ENCODE peak calls at places on chromosome 16, in six cellular contexts. R is GM12878, C is A549, A is upper lobe of left lung, U is HepG2, Y is K562. J is an unnamed sample.

GRCh38 chr16:88705746-88706287 is 391 bp downstream of the RNF166 start:
- ATAC-seq in A (no peak), U (peak; percentile 2), C (peak; percentile 2), Y (peak; percentile 31), R (no peak), J (peak; percentile 54)

GRCh38 chr16:5505093-5505887 is 407.7 kb upstream of the EEF2KMT start:
- ATAC-seq in U (no peak), A (no peak), R (no peak), C (no peak), Y (no peak), J (no peak)

GRCh38 chr16:10612649-10613179 is 32.3 kb upstream of the EMP2 start:
- ATAC-seq in U (no peak), Y (no peak), C (no peak), A (no peak), R (no peak), J (no peak)

GRCh38 chr16:62066747-62067146 is 30.5 kb upstream of the CDH8 start:
- ATAC-seq in Y (no peak), R (no peak), U (no peak), C (no peak), A (no peak), J (no peak)

GRCh38 chr16:48025359-48025758 is 130.4 kb downstream of the ABCC12 start:
- ATAC-seq in U (no peak), A (no peak), C (no peak), R (no peak), Y (no peak), J (no peak)

GRCh38 chr16:4788489-4788889 is 344 bp upstream of the SEPTIN12 start:
- ATAC-seq in A (no peak), Y (peak; percentile 24), C (peak; percentile 51), R (no peak), U (peak; percentile 55), J (no peak)

GRCh38 chr16:54284319-54284930 is 2.2 kb downstream of the IRX3 start:
- ATAC-seq in Y (no peak), U (peak; percentile 26), C (no peak), R (no peak), A (no peak), J (no peak)

GRCh38 chr16:87160752-87161337 is 156.3 kb downstream of the C16orf95 start:
- ATAC-seq in A (peak; percentile 23), C (no peak), R (no peak), U (no peak), Y (no peak), J (no peak)

GRCh38 chr16:2769675-2770056 is 7.4 kb downstream of the ELOB start:
- ATAC-seq in A (peak; percentile 65), C (peak; percentile 43), Y (peak; percentile 1), R (peak; percentile 3), U (peak; percentile 4), J (peak; percentile 44)

GRCh38 chr16:70494777-70495176 is 28.6 kb downstream of the COG4 start:
- ATAC-seq in A (no peak), Y (no peak), R (peak; percentile 57), U (no peak), C (no peak), J (no peak)

GRCh38 chr16:26550111-26550610 is 516.6 kb upstream of the C16orf82 start:
- ATAC-seq in R (no peak), Y (no peak), U (no peak), C (no peak), A (no peak), J (no peak)

GRCh38 chr16:86604436-86605220 is 26.3 kb downstream of the FOXL1 start:
- ATAC-seq in Y (peak; percentile 78), R (peak; percentile 74), A (no peak), U (peak; percentile 33), C (no peak), J (no peak)

GRCh38 chr16:10480151-10480550 is 94.3 kb downstream of the ATF7IP2 start:
- ATAC-seq in A (no peak), C (no peak), U (no peak), R (no peak), Y (no peak), J (no peak)

GRCh38 chr16:21277045-21277926 is 804 bp downstream of the CRYM start:
- ATAC-seq in A (no peak), R (no peak), Y (peak; percentile 44), U (peak; percentile 10), C (peak; percentile 20), J (no peak)

GRCh38 chr16:83040174-83040573 is 413.4 kb downstream of the CDH13 start:
- ATAC-seq in Y (no peak), U (no peak), R (no peak), C (no peak), A (no peak), J (no peak)

GRCh38 chr16:27363246-27363632 is 38.7 kb upstream of the IL21R start:
- ATAC-seq in Y (no peak), U (no peak), R (no peak), A (no peak), C (no peak), J (no peak)

GRCh38 chr16:5036228-5037156 is 2.8 kb upstream of the NAGPA start:
- ATAC-seq in C (peak; percentile 24), U (peak; percentile 27), R (no peak), Y (peak; percentile 22), A (no peak), J (no peak)

GRCh38 chr16:10870137-10870776 is 6.7 kb upstream of the CIITA start:
- ATAC-seq in U (peak; percentile 67), Y (no peak), C (no peak), R (peak; percentile 59), A (no peak), J (no peak)

GRCh38 chr16:66207139-66207863 is 159.2 kb upstream of the CDH5 start:
- ATAC-seq in U (no peak), A (peak; percentile 32), C (no peak), Y (no peak), R (no peak), J (peak; percentile 36)

GRCh38 chr16:20899503-20900298 is 457 bp downstream of the DCUN1D3 start:
- ATAC-seq in A (peak; percentile 6), R (peak; percentile 1), U (peak; percentile 65), C (peak; percentile 26), Y (peak; percentile 1), J (peak; percentile 0)

GRCh38 chr16:72952404-72953301 is 95.3 kb downstream of the ZFHX3 start:
- ATAC-seq in Y (no peak), C (no peak), R (no peak), U (no peak), A (no peak), J (no peak)

GRCh38 chr16:25155553-25156460 is 44.3 kb downstream of the LCMT1 start:
- ATAC-seq in R (no peak), A (no peak), U (peak; percentile 82), C (no peak), Y (no peak), J (no peak)

GRCh38 chr16:49821156-49821555 is 34.8 kb downstream of the ZNF423 start:
- ATAC-seq in A (no peak), U (no peak), Y (no peak), C (no peak), R (no peak), J (no peak)

GRCh38 chr16:6642271-6642670 is 690.4 kb upstream of the RBFOX1 start:
- ATAC-seq in U (no peak), Y (no peak), A (no peak), R (no peak), C (no peak), J (no peak)
- TF ChIP-seq EP300 in U (no peak), Y (no peak), A (no peak), R (no peak), C (no peak), J (no peak)

GRCh38 chr16:15759070-15759469 is 97.8 kb downstream of the MYH11 start:
- ATAC-seq in Y (no peak), A (no peak), C (no peak), U (no peak), R (no peak), J (no peak)
- H3K9me3 ChIP-seq in Y (no peaks in the 10 kb centered on the region), A (no peaks in the 10 kb centered on the region), C (no peaks in the 10 kb centered on the region), U (no peaks in the 10 kb centered on the region), R (no peaks in the 10 kb centered on the region), J (no peaks in the 10 kb centered on the region)

GRCh38 chr16:57004387-57005250 is 15.3 kb downstream of the NLRC5 start:
- ATAC-seq in Y (no peak), R (peak; percentile 4), C (no peak), U (peak; percentile 96), A (no peak), J (no peak)
- H3K4me3 ChIP-seq in Y (no peak overlapping the region), R (peak overlapping the region; percentile 32), C (no peak overlapping the region), U (peak overlapping the region; percentile 53), A (no peak overlapping the region), J (no peak overlapping the region)

GRCh38 chr16:85207357-85207921 is 95.2 kb upstream of the CIBAR2 start:
- ATAC-seq in A (no peak), Y (no peak), R (no peak), U (peak; percentile 20), C (no peak), J (no peak)

GRCh38 chr16:85205747-85206471 is 93.6 kb upstream of the CIBAR2 start:
- ATAC-seq in R (no peak), Y (peak; percentile 29), U (peak; percentile 4), A (no peak), C (no peak), J (no peak)

GRCh38 chr16:85208181-85208580 is 95.9 kb upstream of the CIBAR2 start:
- ATAC-seq in U (no peak), A (no peak), R (no peak), C (no peak), Y (no peak), J (no peak)

GRCh38 chr16:85208643-85209520 is 96.6 kb upstream of the CIBAR2 start:
- ATAC-seq in R (no peak), A (no peak), U (no peak), Y (no peak), C (no peak), J (no peak)

GRCh38 chr16:85206472-85207356 is 94.4 kb upstream of the CIBAR2 start:
- ATAC-seq in A (peak; percentile 31), C (no peak), R (no peak), Y (no peak), U (peak; percentile 64), J (peak; percentile 78)
- TF ChIP-seq EP300 in A (no peak), C (no peak), R (no peak), Y (no peak), U (no peak), J (no peak)

DNA sequence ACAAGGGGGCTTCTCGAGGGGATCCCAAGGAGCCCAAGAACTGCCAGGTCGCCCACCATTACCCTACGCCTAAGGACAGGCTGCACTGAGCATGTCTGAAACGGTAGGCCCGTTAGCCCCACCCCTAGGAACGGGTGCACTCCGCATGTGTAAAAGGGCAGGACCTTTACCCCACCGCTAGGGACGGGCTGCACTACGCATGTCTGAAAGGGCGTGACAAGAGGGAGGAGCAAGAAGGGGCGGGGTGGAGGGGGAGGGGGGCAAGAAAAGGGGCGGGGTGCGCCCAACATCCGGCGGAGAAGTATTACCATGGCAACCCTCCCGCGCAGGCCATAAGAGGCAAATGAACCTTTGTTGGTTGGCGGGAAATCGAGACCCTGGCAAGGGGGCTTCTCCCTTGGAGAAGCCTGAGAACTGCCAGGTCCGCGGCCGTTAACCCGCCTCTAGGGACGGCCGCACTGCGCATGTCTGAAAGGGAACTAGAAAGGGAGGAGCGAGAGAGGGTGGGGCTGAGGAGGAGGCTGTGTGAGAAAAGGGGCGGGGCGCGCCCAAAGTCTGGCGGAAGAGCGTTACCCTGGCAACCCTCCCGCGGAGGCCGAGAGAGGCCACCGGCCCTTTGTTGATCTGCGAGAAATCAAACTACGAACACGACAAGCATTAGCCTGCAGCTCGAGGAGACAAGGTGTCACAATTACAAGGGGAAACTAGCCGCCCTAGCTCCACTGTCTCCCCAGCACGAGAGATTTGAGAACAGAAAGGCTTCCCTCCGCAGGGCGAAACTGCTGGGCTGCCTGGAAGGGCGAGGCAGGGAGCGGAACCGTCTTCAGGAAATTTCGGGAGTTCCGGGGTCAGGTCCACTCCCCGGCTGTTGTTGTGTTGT is 2046.8 kb downstream of the TP53TG3F start:
- ATAC-seq in U (no peak), Y (peak; percentile 99), R (no peak), C (peak; percentile 68), A (peak; percentile 34), J (no peak)
- H3K9me3 ChIP-seq in U (peaks cover 89% of the 10 kb centered on the region), Y (no peaks in the 10 kb centered on the region), R (no peaks in the 10 kb centered on the region), C (no peaks in the 10 kb centered on the region), A (no peaks in the 10 kb centered on the region), J (no peaks in the 10 kb centered on the region)